ENCODE peak calls at places on chromosomes 11 and 22, in six cellular contexts. E, I, O, D, T and K are unnamed samples.

GRCh38 chr11:63537293-63538101 is 889 bp downstream of the PLAAT4 start:
- DNase-seq in E (peak), I (no peak), O (peak), D (peak), T (peak), K (peak)

GRCh38 chr22:36383110-36383581 is 4.6 kb downstream of the MYH9 start:
- DNase-seq in E (no peak), I (peak), O (peak), D (peak), T (peak), K (peak)

GRCh38 chr11:119051440-119052162 is 5.4 kb downstream of the HYOU1 start:
- DNase-seq in E (no peak), I (peak), O (no peak), D (no peak), T (no peak), K (no peak)

GRCh38 chr11:70901951-70902521 is 350.3 kb downstream of the SHANK2 start:
- DNase-seq in E (no peak), I (no peak), O (no peak), D (no peak), T (no peak), K (no peak)

GRCh38 chr11:132258865-132259264 is 888.5 kb downstream of the NTM start:
- DNase-seq in E (no peak), I (no peak), O (no peak), D (no peak), T (peak), K (no peak)

GRCh38 chr11:95149659-95150294 is 60.1 kb downstream of the ENDOD1 start:
- DNase-seq in E (no peak), I (no peak), O (peak), D (no peak), T (peak), K (no peak)

GRCh38 chr11:128961645-128962044 is 19.0 kb upstream of the TP53AIP1 start:
- DNase-seq in E (no peak), I (no peak), O (no peak), D (no peak), T (no peak), K (no peak)

GRCh38 chr11:128530119-128531091 is 57.0 kb downstream of the ETS1 start:
- DNase-seq in E (no peak), I (no peak), O (peak), D (peak), T (peak), K (peak)

GRCh38 chr11:115222218-115222862 is 281.9 kb downstream of the CADM1 start:
- DNase-seq in E (no peak), I (peak), O (no peak), D (peak), T (no peak), K (peak)

GRCh38 chr22:50014655-50015401 is 2.3 kb upstream of the IL17REL start:
- DNase-seq in E (no peak), I (no peak), O (no peak), D (no peak), T (peak), K (no peak)

GRCh38 chr11:58923300-58923788 is 15.9 kb upstream of the GLYATL1 start:
- DNase-seq in E (no peak), I (peak), O (no peak), D (peak), T (peak), K (peak)

GRCh38 chr11:77381749-77382693 is 80.5 kb upstream of the GDPD4 start:
- DNase-seq in E (no peak), I (no peak), O (no peak), D (peak), T (peak), K (peak)

GRCh38 chr11:16923987-16924386 is 90.2 kb downstream of the PLEKHA7 start:
- DNase-seq in E (no peak), I (no peak), O (peak), D (no peak), T (no peak), K (no peak)

GRCh38 chr22:29704528-29705285 is 15.1 kb upstream of the CABP7 start:
- DNase-seq in E (no peak), I (no peak), O (peak), D (peak), T (peak), K (no peak)

GRCh38 chr11:122765487-122766131 is 72.7 kb upstream of the CRTAM start:
- DNase-seq in E (no peak), I (no peak), O (no peak), D (no peak), T (no peak), K (no peak)

GRCh38 chr11:75524576-75525432 is 937 bp downstream of the GDPD5 start:
- DNase-seq in E (no peak), I (no peak), O (no peak), D (peak), T (peak), K (no peak)

GRCh38 chr11:78961938-78962701 is 387.5 kb upstream of the NARS2 start:
- DNase-seq in E (no peak), I (peak), O (peak), D (peak), T (no peak), K (no peak)

GRCh38 chr11:12232819-12233601 is 122.6 kb downstream of the MICAL2 start:
- DNase-seq in E (peak), I (no peak), O (no peak), D (peak), T (peak), K (peak)

GRCh38 chr11:57100638-57101312 is 81.0 kb upstream of the LRRC55 start:
- DNase-seq in E (no peak), I (no peak), O (no peak), D (no peak), T (no peak), K (no peak)

GRCh38 chr11:12636871-12637410 is 37.3 kb upstream of the TEAD1 start:
- DNase-seq in E (no peak), I (no peak), O (no peak), D (no peak), T (no peak), K (no peak)

GRCh38 chr11:44632466-44633123 is 67.1 kb downstream of the CD82 start:
- DNase-seq in E (no peak), I (peak), O (no peak), D (peak), T (no peak), K (no peak)

GRCh38 chr22:22888509-22889353 is 1.1 kb downstream of the IGLL5 start:
- DNase-seq in E (no peak), I (no peak), O (no peak), D (no peak), T (no peak), K (no peak)
- H3K4me3 ChIP-seq in E (no peak), I (peak), O (no peak), D (no peak), T (no peak), K (no peak)

DNA sequence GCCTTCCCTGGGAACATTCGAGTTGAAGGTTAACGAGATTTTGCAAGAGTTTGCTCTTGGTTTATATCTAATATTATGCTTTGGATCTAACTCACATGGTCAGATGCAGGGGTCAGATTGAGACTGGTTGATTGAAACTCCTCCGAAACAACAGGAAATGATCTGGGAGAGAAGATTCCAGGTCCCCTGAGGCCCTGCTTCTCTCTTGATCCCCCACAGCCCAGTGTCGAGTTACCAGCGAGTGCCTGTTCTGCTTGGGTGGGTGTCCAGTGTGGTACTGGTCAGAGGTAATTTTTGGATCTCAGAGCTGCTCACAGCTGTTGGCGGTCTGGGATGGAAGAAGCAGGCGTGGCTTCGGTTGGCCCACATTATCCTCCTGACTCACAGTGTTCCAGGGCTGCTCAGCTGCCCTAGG is 9.2 kb downstream of the FBLN1 start:
- DNase-seq in E (no peak), I (no peak), O (peak), D (peak), T (peak), K (peak)
- H3K4me3 ChIP-seq in E (no peak), I (no peak), O (no peak), D (no peak), T (no peak), K (no peak)

DNA sequence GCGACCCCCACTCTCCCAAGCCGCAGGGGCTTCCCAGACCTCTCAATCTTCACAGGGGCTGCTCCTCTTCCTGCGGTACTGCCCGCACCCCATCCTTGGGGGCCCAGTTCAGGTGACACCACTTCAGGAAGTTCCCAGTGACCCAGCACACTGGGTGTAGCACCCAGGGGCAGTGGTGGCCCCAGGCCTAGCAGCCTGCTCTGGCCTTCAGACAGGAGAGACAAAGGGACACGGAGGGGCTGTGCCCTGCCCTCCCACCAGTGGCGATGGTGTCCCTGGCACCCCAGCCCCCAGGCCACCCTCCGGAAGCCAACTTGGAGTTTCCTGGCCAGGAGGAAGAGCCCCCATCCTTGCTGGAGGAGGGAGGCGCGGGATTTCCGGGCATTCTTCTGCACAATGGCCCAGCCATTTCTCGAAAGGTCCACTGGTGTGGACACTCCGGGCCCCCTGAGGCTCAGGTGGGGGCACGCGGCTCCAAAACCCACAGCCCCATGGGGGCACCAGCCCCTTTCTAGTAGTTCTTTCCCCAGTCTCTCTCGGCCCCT is 978 bp upstream of the CLDN5 start:
- DNase-seq in E (no peak), I (no peak), O (no peak), D (no peak), T (no peak), K (no peak)
- H3K4me3 ChIP-seq in E (no peak), I (no peak), O (no peak), D (no peak), T (no peak), K (no peak)

GRCh38 chr22:23849009-23850006 is 8.4 kb upstream of the SLC2A11 start:
- DNase-seq in E (no peak), I (peak), O (peak), D (peak), T (peak), K (peak)
- H3K4me3 ChIP-seq in E (peak), I (peak), O (no peak), D (no peak), T (no peak), K (no peak)

GRCh38 chr11:120182357-120182756 is 28.5 kb upstream of the OAF start:
- DNase-seq in E (no peak), I (no peak), O (no peak), D (no peak), T (no peak), K (no peak)
- H3K4me3 ChIP-seq in E (no peak), I (no peak), O (no peak), D (no peak), T (no peak), K (no peak)

GRCh38 chr11:61889831-61890230 is 1.5 kb downstream of the FADS3 start:
- DNase-seq in E (no peak), I (no peak), O (no peak), D (no peak), T (no peak), K (no peak)
- H3K4me3 ChIP-seq in E (peak), I (no peak), O (no peak), D (no peak), T (peak), K (peak)

DNA sequence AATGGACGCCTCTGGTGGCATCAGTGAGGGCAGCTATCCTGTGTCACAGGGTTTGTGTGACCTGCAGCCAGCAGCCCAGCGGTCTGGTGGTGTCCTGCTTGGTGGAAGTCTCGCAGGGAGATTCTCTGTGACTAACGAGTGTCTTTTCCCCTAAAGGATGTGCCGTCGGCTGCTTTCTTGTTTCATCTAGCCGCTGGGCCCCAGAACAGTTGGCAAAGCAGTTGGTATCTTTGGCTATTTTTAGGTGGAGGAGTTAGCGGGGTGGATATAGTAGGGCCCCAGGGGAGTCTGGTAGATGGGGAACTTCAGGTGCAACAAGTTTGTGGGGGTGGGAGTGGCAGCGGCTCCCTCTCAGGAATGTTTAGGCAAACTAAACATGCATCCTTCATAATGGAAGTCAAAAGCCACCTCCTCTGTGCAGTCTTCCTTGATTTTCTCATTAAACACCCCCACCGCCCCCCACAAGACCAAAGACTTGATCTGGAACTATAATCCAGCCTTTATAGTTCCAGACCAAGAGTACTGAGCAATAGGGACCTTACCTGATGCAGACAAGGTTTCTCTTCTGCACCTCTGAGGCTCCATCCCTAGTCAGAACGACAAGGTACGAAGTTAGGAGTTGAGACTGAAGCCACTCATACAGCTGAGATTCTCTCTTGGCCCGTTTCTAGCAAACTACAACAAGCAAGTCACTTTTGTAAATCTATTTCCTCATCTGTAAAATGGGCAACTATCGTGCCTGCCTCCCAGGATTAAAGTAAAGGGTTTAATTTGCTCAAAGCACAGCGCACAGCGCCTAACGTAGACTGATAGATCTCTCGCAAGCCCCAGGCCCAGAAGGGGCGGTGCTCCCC is 1.1 kb upstream of the PELI3 start:
- DNase-seq in E (no peak), I (no peak), O (no peak), D (no peak), T (no peak), K (no peak)
- H3K4me3 ChIP-seq in E (no peak), I (no peak), O (no peak), D (peak), T (peak), K (peak)